ENCODE peak calls at places on chromosomes 13 and 19, in nine cellular contexts. U is Daoy, P is AG04450, D is NCI-H1105 treated with DMSO at 0.1 percent for 48 hours, B is NCI-H2081, F is frontal cortex, S is Panc1, Q is mesothelial cell of epicardium, I is NCI-H2029 treated with DMSO at 0.1 percent for 48 hours. G is an unnamed sample.

GRCh38 chr19:51572908-51573307 is 1.8 kb downstream of the ZNF175 start:
- DNase-seq in U (peak), P (peak), D (no peak), B (no peak), F (no peak), S (no peak), Q (no peak), I (no peak), G (no peak)

GRCh38 chr19:6273701-6274601 is 5.8 kb downstream of the MLLT1 start:
- DNase-seq in U (peak), P (no peak), D (no peak), B (no peak), F (peak), S (no peak), Q (no peak), I (peak), G (peak)

GRCh38 chr13:42981853-42982252 is 10.2 kb downstream of the EPSTI1 start:
- DNase-seq in U (no peak), P (no peak), D (no peak), B (no peak), F (no peak), S (no peak), Q (no peak), I (no peak), G (no peak)

GRCh38 chr13:85411608-85412007 is 387.6 kb downstream of the SLITRK6 start:
- DNase-seq in U (no peak), P (no peak), D (no peak), B (no peak), F (no peak), S (no peak), Q (no peak), I (no peak), G (no peak)

GRCh38 chr13:27406178-27406939 is 18.1 kb upstream of the GTF3A start:
- DNase-seq in U (peak), P (no peak), D (peak), B (peak), F (no peak), S (no peak), Q (no peak), I (peak), G (no peak)

GRCh38 chr13:99063952-99064351 is 86.1 kb upstream of the DOCK9 start:
- DNase-seq in U (no peak), P (no peak), D (no peak), B (no peak), F (no peak), S (no peak), Q (no peak), I (no peak), G (no peak)

GRCh38 chr19:55253842-55254624 is 4.8 kb downstream of the PPP6R1 start:
- DNase-seq in U (no peak), P (no peak), D (no peak), B (peak), F (no peak), S (no peak), Q (no peak), I (no peak), G (no peak)

GRCh38 chr19:844300-844971 is 3.6 kb downstream of the PRTN3 start:
- DNase-seq in U (no peak), P (no peak), D (no peak), B (no peak), F (no peak), S (no peak), Q (no peak), I (no peak), G (no peak)

GRCh38 chr13:36358352-36358751 is 12.2 kb upstream of the SPART start:
- DNase-seq in U (no peak), P (no peak), D (no peak), B (no peak), F (no peak), S (no peak), Q (no peak), I (no peak), G (no peak)

GRCh38 chr13:50910483-50910805 is 853 bp downstream of the RNASEH2B start:
- DNase-seq in U (peak), P (no peak), D (peak), B (no peak), F (no peak), S (no peak), Q (peak), I (no peak), G (no peak)

GRCh38 chr13:105445793-105446192 is 1089.7 kb downstream of the EFNB2 start:
- DNase-seq in U (no peak), P (no peak), D (no peak), B (no peak), F (no peak), S (no peak), Q (no peak), I (no peak), G (no peak)

GRCh38 chr19:5957132-5957531 is 20.8 kb downstream of the RANBP3 start:
- DNase-seq in U (peak), P (no peak), D (no peak), B (peak), F (no peak), S (no peak), Q (no peak), I (no peak), G (no peak)

GRCh38 chr13:109345433-109345941 is 440.9 kb downstream of the IRS2 start:
- DNase-seq in U (no peak), P (no peak), D (no peak), B (no peak), F (no peak), S (no peak), Q (no peak), I (no peak), G (no peak)

GRCh38 chr13:27001705-27002104 is 169.9 kb downstream of the USP12 start:
- DNase-seq in U (no peak), P (no peak), D (peak), B (peak), F (no peak), S (no peak), Q (no peak), I (peak), G (no peak)

GRCh38 chr19:36460046-36460445 is 29.3 kb downstream of the ZNF566 start:
- DNase-seq in U (no peak), P (no peak), D (no peak), B (no peak), F (no peak), S (no peak), Q (no peak), I (no peak), G (no peak)

GRCh38 chr19:35373492-35373891 is 2.6 kb downstream of the GPR42 start:
- DNase-seq in U (no peak), P (no peak), D (no peak), B (no peak), F (no peak), S (no peak), Q (no peak), I (no peak), G (no peak)

GRCh38 chr19:3494559-3494958 is 5.9 kb downstream of the DOHH start:
- DNase-seq in U (no peak), P (no peak), D (no peak), B (no peak), F (no peak), S (no peak), Q (no peak), I (no peak), G (no peak)

GRCh38 chr19:15123031-15123890 is 16.1 kb downstream of the SYDE1 start:
- DNase-seq in U (no peak), P (no peak), D (no peak), B (no peak), F (no peak), S (no peak), Q (no peak), I (no peak), G (no peak)

GRCh38 chr13:48595330-48596127 is 58.2 kb upstream of the CYSLTR2 start:
- DNase-seq in U (peak), P (peak), D (peak), B (peak), F (no peak), S (peak), Q (peak), I (no peak), G (peak)

GRCh38 chr13:95530178-95530577 is 22.3 kb upstream of the CLDN10 start:
- DNase-seq in U (peak), P (no peak), D (peak), B (peak), F (no peak), S (no peak), Q (no peak), I (peak), G (peak)

GRCh38 chr13:58619396-58620113 is 988.0 kb downstream of the PCDH17 start:
- DNase-seq in U (no peak), P (no peak), D (peak), B (peak), F (no peak), S (no peak), Q (no peak), I (no peak), G (no peak)

GRCh38 chr19:16205205-16206045 is 7.7 kb downstream of the AP1M1 start:
- DNase-seq in U (no peak), P (no peak), D (no peak), B (no peak), F (no peak), S (no peak), Q (no peak), I (no peak), G (no peak)

GRCh38 chr19:51131780-51132680 is 7.3 kb downstream of the SIGLEC9 start:
- DNase-seq in U (peak), P (peak), D (no peak), B (no peak), F (no peak), S (no peak), Q (no peak), I (no peak), G (no peak)

GRCh38 chr19:40217027-40217810 is 965 bp downstream of the TTC9B start:
- DNase-seq in U (peak), P (no peak), D (peak), B (peak), F (no peak), S (peak), Q (peak), I (peak), G (no peak)

GRCh38 chr19:3207466-3208242 is 16.8 kb upstream of the CELF5 start:
- DNase-seq in U (peak), P (no peak), D (no peak), B (no peak), F (no peak), S (no peak), Q (no peak), I (no peak), G (no peak)

GRCh38 chr13:32150794-32151193 is 119.2 kb downstream of the FRY start:
- DNase-seq in U (no peak), P (no peak), D (no peak), B (no peak), F (no peak), S (no peak), Q (no peak), I (no peak), G (no peak)

GRCh38 chr13:97367427-97367826 is 66.5 kb upstream of the RAP2A start:
- DNase-seq in U (no peak), P (peak), D (no peak), B (no peak), F (no peak), S (no peak), Q (no peak), I (no peak), G (peak)

GRCh38 chr13:111111376-111111937 is 3.7 kb upstream of the ARHGEF7 start:
- DNase-seq in U (no peak), P (no peak), D (no peak), B (no peak), F (no peak), S (no peak), Q (no peak), I (no peak), G (no peak)

GRCh38 chr13:51781246-51782022 is 22.5 kb downstream of the DHRS12 start:
- DNase-seq in U (peak), P (no peak), D (no peak), B (peak), F (no peak), S (no peak), Q (no peak), I (no peak), G (no peak)

GRCh38 chr19:5103812-5104410 is 135.0 kb downstream of the KDM4B start:
- DNase-seq in U (no peak), P (no peak), D (peak), B (peak), F (no peak), S (no peak), Q (no peak), I (no peak), G (no peak)

GRCh38 chr13:52744842-52745241 is 5.2 kb upstream of the CNMD start:
- DNase-seq in U (peak), P (no peak), D (no peak), B (no peak), F (no peak), S (no peak), Q (no peak), I (no peak), G (no peak)

GRCh38 chr19:44866672-44867071 is 20.6 kb downstream of the NECTIN2 start:
- DNase-seq in U (no peak), P (no peak), D (no peak), B (no peak), F (no peak), S (no peak), Q (no peak), I (peak), G (no peak)

GRCh38 chr19:7871530-7872305 is 2.5 kb downstream of the PRR36 start:
- DNase-seq in U (peak), P (peak), D (peak), B (peak), F (peak), S (peak), Q (peak), I (peak), G (no peak)

G was measured in epithelial cell of proximal tubule.